ENCODE peak calls at places on chromosomes 6 and 20, in six cellular contexts. I is upper lobe of left lung, Z is A549, S is HepG2, E is suprapubic skin, T is ovary. X is an unnamed sample.
A peak's percentile ranks its signal among the peaks of the same experiment; 100 is the strongest.

GRCh38 chr20:51153867-51154707 is 131.2 kb upstream of the KCNG1 start:
- DNase-seq in I (no peak), Z (no peak), S (no peak), E (no peak), T (no peak), X (no peak)

GRCh38 chr20:1440024-1440423 is 26.6 kb downstream of the NSFL1C start:
- DNase-seq in I (no peak), Z (no peak), S (peak; percentile 61), E (no peak), T (no peak), X (no peak)

GRCh38 chr6:72946766-72947165 is 278.5 kb downstream of the KHDC1L start:
- DNase-seq in I (no peak), Z (no peak), S (peak; percentile 3), E (no peak), T (no peak), X (no peak)

GRCh38 chr6:156774872-156775405 is 2.2 kb upstream of the ARID1B start:
- DNase-seq in I (no peak), Z (no peak), S (no peak), E (no peak), T (no peak), X (peak; percentile 24)

GRCh38 chr6:81831274-81831673 is 78.8 kb upstream of the TENT5A start:
- DNase-seq in I (no peak), Z (no peak), S (peak; percentile 77), E (no peak), T (no peak), X (no peak)

GRCh38 chr6:71403422-71404134 is 115.0 kb downstream of the OGFRL1 start:
- DNase-seq in I (no peak), Z (no peak), S (no peak), E (no peak), T (no peak), X (no peak)

GRCh38 chr6:140071115-140071514 is 696.7 kb upstream of the CITED2 start:
- DNase-seq in I (no peak), Z (no peak), S (no peak), E (no peak), T (no peak), X (no peak)

GRCh38 chr20:34559311-34560140 is 1.0 kb downstream of the MAP1LC3A start:
- DNase-seq in I (peak; percentile 86), Z (no peak), S (no peak), E (no peak), T (peak; percentile 75), X (peak; percentile 14)

GRCh38 chr6:138115191-138115590 is 8.0 kb upstream of the PERP start:
- DNase-seq in I (no peak), Z (no peak), S (no peak), E (no peak), T (no peak), X (no peak)

GRCh38 chr20:38111366-38112232 is 53.5 kb downstream of the TGM2 start:
- DNase-seq in I (no peak), Z (no peak), S (no peak), E (no peak), T (no peak), X (no peak)

GRCh38 chr20:38110525-38111178 is 54.4 kb downstream of the TGM2 start:
- DNase-seq in I (no peak), Z (no peak), S (no peak), E (no peak), T (no peak), X (no peak)

GRCh38 chr20:38109657-38110524 is 55.2 kb downstream of the TGM2 start:
- DNase-seq in I (no peak), Z (peak; percentile 77), S (peak; percentile 99), E (peak; percentile 85), T (no peak), X (peak; percentile 76)

GRCh38 chr20:38108438-38109024 is 56.5 kb downstream of the TGM2 start:
- DNase-seq in I (no peak), Z (no peak), S (no peak), E (no peak), T (no peak), X (no peak)

DNA sequence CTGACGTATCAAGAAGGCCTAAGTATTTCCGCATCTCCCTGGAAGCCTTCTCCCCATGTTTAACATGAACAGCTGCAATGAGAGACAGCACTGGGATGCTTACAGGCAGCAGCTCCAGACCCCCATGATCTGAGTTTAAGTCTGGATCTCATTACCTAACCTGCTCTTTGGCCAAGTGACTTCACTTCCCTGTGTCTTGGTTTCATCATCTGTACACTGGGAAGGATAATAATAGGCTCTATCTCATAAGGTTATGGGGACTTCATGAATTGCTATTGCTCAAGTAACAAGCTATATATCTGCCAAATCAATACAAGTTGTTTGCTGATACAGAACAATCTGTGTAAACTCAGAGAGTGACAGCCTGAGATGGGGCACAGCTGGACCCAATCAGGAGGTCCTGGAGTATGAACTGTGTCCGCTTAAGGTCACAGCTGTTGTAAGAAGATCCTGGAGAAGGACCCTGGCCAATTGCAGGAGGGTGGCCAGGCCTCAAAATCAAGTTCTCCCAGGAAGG is 56.0 kb downstream of the TGM2 start:
- DNase-seq in I (no peak), Z (no peak), S (no peak), E (no peak), T (no peak), X (no peak)
- TF ChIP-seq EP300 in I (peak; percentile 74), Z (no peak), S (no peak), E (no peak), T (no peak), X (peak; percentile 66)

GRCh38 chr6:25831532-25832306 is at the start of gene SLC17A1:
- DNase-seq in I (no peak), Z (no peak), S (peak; percentile 54), E (no peak), T (no peak), X (no peak)
- TF ChIP-seq POLR2A in I (no peak), Z (no peak), S (no peak), E (no peak), T (no peak), X (no peak)

GRCh38 chr20:48463096-48463710 is 364.6 kb downstream of the PREX1 start:
- DNase-seq in I (no peak), Z (no peak), S (no peak), E (no peak), T (no peak), X (no peak)

GRCh38 chr20:48461351-48461750 is 366.4 kb downstream of the PREX1 start:
- DNase-seq in I (no peak), Z (no peak), S (no peak), E (no peak), T (no peak), X (no peak)

GRCh38 chr20:48460681-48461080 is 367.1 kb downstream of the PREX1 start:
- DNase-seq in I (no peak), Z (no peak), S (no peak), E (no peak), T (no peak), X (no peak)

GRCh38 chr20:48465271-48465670 is 362.5 kb downstream of the PREX1 start:
- DNase-seq in I (no peak), Z (no peak), S (no peak), E (no peak), T (no peak), X (no peak)

DNA sequence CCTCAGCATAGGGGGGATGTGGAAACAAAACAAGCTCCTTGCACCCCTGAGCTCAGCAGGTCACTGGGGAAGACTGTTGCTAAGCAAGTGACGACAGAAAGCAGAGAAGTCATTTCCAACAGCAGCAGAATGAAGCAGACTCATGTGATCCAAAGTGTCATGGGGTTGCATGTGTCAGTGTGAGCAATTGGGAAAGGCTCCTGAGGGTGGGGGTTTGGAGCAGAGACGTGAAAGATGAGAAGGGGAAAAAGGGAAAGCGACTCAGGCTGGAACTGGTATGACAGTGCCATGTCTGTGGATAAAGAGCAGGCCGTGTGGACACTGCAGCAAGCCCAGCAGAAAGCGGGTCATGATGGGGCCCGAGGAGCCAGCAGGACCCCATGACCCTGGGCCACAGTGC is 363.9 kb downstream of the PREX1 start:
- DNase-seq in I (no peak), Z (no peak), S (no peak), E (peak; percentile 77), T (no peak), X (peak; percentile 7)
- TF ChIP-seq EP300 in I (no peak), Z (no peak), S (no peak), E (no peak), T (no peak), X (no peak)

DNA sequence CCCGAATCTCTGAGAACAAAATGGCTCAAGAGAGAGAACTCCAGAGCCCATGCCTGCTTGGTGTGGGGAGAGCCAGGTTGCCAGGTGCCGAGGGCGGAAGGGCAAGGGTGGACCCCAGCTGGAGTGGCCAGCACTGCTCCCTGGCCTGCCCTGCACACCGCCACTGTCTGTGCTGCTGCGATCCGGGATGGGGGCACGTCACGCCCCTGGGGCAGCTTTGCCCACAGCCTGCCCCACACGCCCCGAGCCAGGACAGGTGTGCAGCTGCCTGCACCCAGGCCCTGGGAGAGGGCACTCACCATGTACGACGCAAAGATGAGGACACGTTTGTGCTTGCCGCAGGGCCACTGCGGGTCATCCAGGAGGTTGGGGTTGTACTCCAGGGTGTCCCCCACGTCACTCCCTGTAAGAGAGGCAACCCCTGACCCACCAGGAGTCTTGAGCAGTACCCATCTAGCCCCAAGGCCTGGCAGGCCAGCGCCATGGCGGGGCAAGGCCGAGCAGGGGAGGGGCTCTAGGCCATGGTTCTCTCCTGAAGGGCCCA is 5.8 kb downstream of the RPS21 start:
- DNase-seq in I (peak; percentile 70), Z (no peak), S (no peak), E (no peak), T (no peak), X (no peak)
- TF ChIP-seq POLR2A in I (no peak), Z (no peak), S (peak; percentile 32), E (no peak), T (no peak), X (no peak)

GRCh38 chr20:45019027-45019763 is 52.9 kb downstream of the STK4 start:
- DNase-seq in I (no peak), Z (no peak), S (no peak), E (no peak), T (no peak), X (no peak)
- TF ChIP-seq EP300 in I (no peak), Z (no peak), S (no peak), E (no peak), T (no peak), X (no peak)

GRCh38 chr6:127051571-127052260 is 66.8 kb upstream of the RSPO3 start:
- DNase-seq in I (no peak), Z (no peak), S (no peak), E (no peak), T (no peak), X (no peak)
- TF ChIP-seq POLR2A in I (no peak), Z (no peak), S (no peak), E (no peak), T (no peak), X (no peak)

GRCh38 chr6:40251609-40252008 is 317.3 kb upstream of the MOCS1 start:
- DNase-seq in I (no peak), Z (no peak), S (no peak), E (no peak), T (no peak), X (no peak)
- TF ChIP-seq EP300 in I (no peak), Z (no peak), S (no peak), E (no peak), T (no peak), X (no peak)

X was measured in tibial nerve.